ENCODE peak calls at places on chromosomes 16 and 17, in seven cellular contexts. O is GM23248, W is IMR-90, P is fibroblast of lung, X is HCT116, D is neuronal stem cell, Y is astrocyte. C is an unnamed sample.

GRCh38 chr17:44782349-44782850 is 23.6 kb downstream of the ADAM11 start:
- DNase-seq in O (no peak), W (no peak), P (no peak), X (no peak), D (no peak), Y (no peak), C (no peak)

GRCh38 chr16:56793504-56793903 is 63.6 kb downstream of the NUP93 start:
- DNase-seq in O (peak), W (peak), P (no peak), X (no peak), D (no peak), Y (no peak), C (peak)

GRCh38 chr16:3999479-3999868 is 116.8 kb downstream of the ADCY9 start:
- DNase-seq in O (peak), W (peak), P (peak), X (no peak), D (no peak), Y (peak), C (peak)

GRCh38 chr16:70253291-70254094 is 1.8 kb upstream of the EXOSC6 start:
- DNase-seq in O (peak), W (peak), P (peak), X (peak), D (peak), Y (peak), C (no peak)

GRCh38 chr17:59533694-59534093 is 31.7 kb upstream of the DHX40 start:
- DNase-seq in O (no peak), W (no peak), P (no peak), X (no peak), D (no peak), Y (no peak), C (no peak)

GRCh38 chr17:46003907-46004748 is 5.1 kb downstream of the STH start:
- DNase-seq in O (peak), W (peak), P (peak), X (no peak), D (no peak), Y (peak), C (no peak)

GRCh38 chr17:36544049-36544319 is 735 bp upstream of the GGNBP2 start:
- DNase-seq in O (peak), W (peak), P (peak), X (no peak), D (peak), Y (peak), C (no peak)

GRCh38 chr16:77271532-77272426 is 72.6 kb downstream of the SYCE1L start:
- DNase-seq in O (no peak), W (no peak), P (no peak), X (no peak), D (no peak), Y (no peak), C (no peak)

GRCh38 chr16:86107190-86107589 is 208.2 kb downstream of the IRF8 start:
- DNase-seq in O (peak), W (no peak), P (no peak), X (no peak), D (no peak), Y (no peak), C (no peak)

DNA sequence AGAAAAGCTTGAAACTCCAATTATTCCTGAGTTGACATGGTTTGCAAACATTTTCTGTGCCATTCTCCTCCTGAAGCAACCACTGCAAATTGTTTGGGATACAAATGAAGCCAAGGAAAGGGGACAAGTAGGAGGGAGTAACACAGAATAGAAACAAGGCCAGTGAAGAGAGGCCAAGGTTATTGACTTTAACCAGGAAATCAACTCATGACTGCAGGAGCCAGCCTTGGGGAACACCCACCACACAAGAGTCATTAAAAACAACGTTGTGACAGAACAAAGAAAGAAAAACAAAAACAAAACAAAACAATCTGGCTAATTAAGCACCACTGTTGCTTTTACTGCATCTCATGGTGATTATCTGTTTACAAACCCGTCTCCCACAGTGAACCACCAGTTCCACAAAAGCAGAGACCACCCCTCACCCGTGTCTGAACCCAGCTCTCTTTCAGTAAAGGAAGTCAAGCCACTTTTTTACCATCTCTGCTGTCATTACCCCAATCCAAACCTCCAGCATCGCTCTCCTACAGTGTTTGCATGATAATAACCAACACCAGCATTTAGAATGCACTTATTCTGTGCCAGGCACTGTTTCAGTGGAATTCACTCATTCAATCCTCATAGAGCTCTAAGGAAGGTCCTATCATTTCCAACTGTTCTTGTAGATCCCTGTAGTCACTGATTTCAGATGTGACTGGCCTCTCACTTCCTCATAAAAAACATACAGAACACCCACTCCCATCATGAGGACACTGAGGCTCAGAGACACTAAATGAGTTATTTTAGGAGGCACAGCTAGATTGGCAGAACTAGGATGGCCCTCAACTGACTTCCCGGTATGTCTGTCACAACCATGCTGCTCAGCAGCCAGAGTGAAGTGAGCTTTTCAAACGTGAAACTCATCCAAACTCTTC is 2.0 kb downstream of the ZDHHC1 start:
- DNase-seq in O (no peak), W (no peak), P (no peak), X (no peak), D (no peak), Y (no peak), C (no peak)
- H3K4me2 ChIP-seq in O (no peak), W (no peak), P (no peak), X (no peak), D (no peak), Y (no peak), C (no peak)

GRCh38 chr16:50381679-50382440 is 13.1 kb upstream of the BRD7 start:
- DNase-seq in O (no peak), W (no peak), P (no peak), X (no peak), D (no peak), Y (no peak), C (peak)
- H3K4me2 ChIP-seq in O (no peak), W (no peak), P (no peak), X (no peak), D (no peak), Y (no peak), C (no peak)

DNA sequence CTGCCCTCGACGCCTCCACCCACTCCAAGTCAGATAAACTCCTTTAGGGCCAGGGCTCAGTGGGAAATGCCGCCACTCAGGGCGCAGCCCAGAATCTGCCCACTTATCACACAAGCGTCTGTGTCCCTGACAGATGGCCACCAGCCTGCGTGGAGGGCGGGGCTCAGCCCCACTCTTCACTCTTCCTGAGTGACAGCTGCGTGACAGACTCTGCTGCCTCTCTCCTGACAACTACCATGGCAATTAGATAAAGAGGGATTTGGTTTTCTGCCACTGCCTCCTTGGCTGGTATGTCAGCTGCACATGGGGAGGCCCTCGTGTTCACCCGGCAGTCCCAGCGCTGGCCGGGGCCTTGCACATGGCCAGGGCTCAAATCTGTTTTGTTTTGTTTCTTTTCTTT is 96.2 kb downstream of the RTN4RL1 start:
- DNase-seq in O (peak), W (no peak), P (no peak), X (no peak), D (no peak), Y (no peak), C (no peak)
- H3K4me2 ChIP-seq in O (no peak), W (no peak), P (no peak), X (no peak), D (no peak), Y (no peak), C (no peak)

GRCh38 chr17:76208120-76208519 is 32.2 kb downstream of the RNF157 start:
- DNase-seq in O (no peak), W (no peak), P (no peak), X (no peak), D (no peak), Y (no peak), C (no peak)
- H3K4me2 ChIP-seq in O (no peak), W (no peak), P (no peak), X (no peak), D (no peak), Y (no peak), C (no peak)

C was measured in trophoblast cell.